ENCODE peak calls at places on chromosome 22, in six cellular contexts. One of them, this sample, is unnamed. For H3K36me3, the result is how much of the 10 kb centered on the place peaks cover.

GRCh38 chr22:39530692-39531331 is 1.7 kb downstream of the RPS19BP1 start:
- DNase-seq in left ventricle myocardium inferior: no peak
- DNase-seq in kidney epithelial cell: no peak
- DNase-seq in adrenal gland: peak
- DNase-seq in right lobe of liver: no peak
- DNase-seq in colonic mucosa: peak
- DNase-seq in this sample: no peak

GRCh38 chr22:17808688-17809403 is 34.6 kb upstream of the BID start:
- DNase-seq in colonic mucosa: no peak
- DNase-seq in left ventricle myocardium inferior: no peak
- DNase-seq in adrenal gland: no peak
- DNase-seq in kidney epithelial cell: no peak
- DNase-seq in right lobe of liver: no peak
- DNase-seq in this sample: no peak

GRCh38 chr22:29268511-29269229 is 602 bp downstream of the EWSR1 start:
- DNase-seq in adrenal gland: peak
- DNase-seq in colonic mucosa: no peak
- DNase-seq in left ventricle myocardium inferior: peak
- DNase-seq in right lobe of liver: peak
- DNase-seq in kidney epithelial cell: no peak
- DNase-seq in this sample: peak

GRCh38 chr22:26404851-26405357 is 24.2 kb upstream of the ASPHD2 start:
- DNase-seq in adrenal gland: no peak
- DNase-seq in kidney epithelial cell: no peak
- DNase-seq in left ventricle myocardium inferior: no peak
- DNase-seq in right lobe of liver: no peak
- DNase-seq in colonic mucosa: no peak
- DNase-seq in this sample: no peak

GRCh38 chr22:29199702-29200400 is 5.8 kb upstream of the EMID1 start:
- DNase-seq in colonic mucosa: no peak
- DNase-seq in right lobe of liver: no peak
- DNase-seq in adrenal gland: no peak
- DNase-seq in left ventricle myocardium inferior: no peak
- DNase-seq in kidney epithelial cell: no peak
- DNase-seq in this sample: no peak

GRCh38 chr22:47374273-47374771 is 611.9 kb downstream of the TBC1D22A start:
- DNase-seq in right lobe of liver: peak
- DNase-seq in kidney epithelial cell: no peak
- DNase-seq in adrenal gland: no peak
- DNase-seq in colonic mucosa: no peak
- DNase-seq in left ventricle myocardium inferior: no peak
- DNase-seq in this sample: no peak

GRCh38 chr22:49561338-49561737 is 266.3 kb downstream of the BRD1 start:
- DNase-seq in left ventricle myocardium inferior: no peak
- DNase-seq in adrenal gland: no peak
- DNase-seq in right lobe of liver: no peak
- DNase-seq in colonic mucosa: no peak
- DNase-seq in kidney epithelial cell: no peak
- DNase-seq in this sample: no peak

GRCh38 chr22:38681784-38682335 is at the start of gene TOMM22:
- DNase-seq in left ventricle myocardium inferior: peak
- DNase-seq in right lobe of liver: peak
- DNase-seq in adrenal gland: peak
- DNase-seq in colonic mucosa: peak
- DNase-seq in kidney epithelial cell: peak
- DNase-seq in this sample: peak

GRCh38 chr22:39284142-39284980 is 35.1 kb downstream of the RPL3 start:
- DNase-seq in kidney epithelial cell: no peak
- DNase-seq in left ventricle myocardium inferior: no peak
- DNase-seq in colonic mucosa: no peak
- DNase-seq in adrenal gland: no peak
- DNase-seq in right lobe of liver: no peak
- DNase-seq in this sample: no peak

GRCh38 chr22:19580291-19580890 is 56.2 kb upstream of the CLDN5 start:
- DNase-seq in right lobe of liver: no peak
- DNase-seq in adrenal gland: no peak
- DNase-seq in kidney epithelial cell: no peak
- DNase-seq in colonic mucosa: no peak
- DNase-seq in left ventricle myocardium inferior: no peak
- DNase-seq in this sample: no peak

GRCh38 chr22:48099671-48100070 is 1337.2 kb downstream of the TBC1D22A start:
- DNase-seq in kidney epithelial cell: no peak
- DNase-seq in adrenal gland: no peak
- DNase-seq in right lobe of liver: peak
- DNase-seq in colonic mucosa: no peak
- DNase-seq in left ventricle myocardium inferior: no peak
- DNase-seq in this sample: no peak

GRCh38 chr22:40759294-40759840 is 59.8 kb downstream of the SLC25A17 start:
- DNase-seq in kidney epithelial cell: no peak
- DNase-seq in colonic mucosa: no peak
- DNase-seq in left ventricle myocardium inferior: no peak
- DNase-seq in right lobe of liver: no peak
- DNase-seq in adrenal gland: peak
- DNase-seq in this sample: no peak

GRCh38 chr22:38477515-38477914 is 9.6 kb downstream of the KDELR3 start:
- DNase-seq in adrenal gland: no peak
- DNase-seq in kidney epithelial cell: no peak
- DNase-seq in right lobe of liver: no peak
- DNase-seq in left ventricle myocardium inferior: no peak
- DNase-seq in colonic mucosa: no peak
- DNase-seq in this sample: no peak

GRCh38 chr22:43747877-43748276 is 64.2 kb downstream of the EFCAB6 start:
- DNase-seq in right lobe of liver: no peak
- DNase-seq in left ventricle myocardium inferior: no peak
- DNase-seq in kidney epithelial cell: no peak
- DNase-seq in adrenal gland: no peak
- DNase-seq in colonic mucosa: no peak
- DNase-seq in this sample: no peak
- TF ChIP-seq CTCF in right lobe of liver: no peak
- TF ChIP-seq CTCF in left ventricle myocardium inferior: no peak
- TF ChIP-seq CTCF in kidney epithelial cell: no peak
- TF ChIP-seq CTCF in adrenal gland: no peak
- TF ChIP-seq CTCF in colonic mucosa: no peak
- TF ChIP-seq CTCF in this sample: no peak

GRCh38 chr22:31577711-31578110 is 81.4 kb downstream of the SFI1 start:
- DNase-seq in right lobe of liver: no peak
- DNase-seq in left ventricle myocardium inferior: no peak
- DNase-seq in kidney epithelial cell: no peak
- DNase-seq in adrenal gland: no peak
- DNase-seq in colonic mucosa: no peak
- DNase-seq in this sample: no peak
- H3K4me3 ChIP-seq in right lobe of liver: no peak
- H3K4me3 ChIP-seq in left ventricle myocardium inferior: no peak
- H3K4me3 ChIP-seq in kidney epithelial cell: no peak
- H3K4me3 ChIP-seq in adrenal gland: no peak
- H3K4me3 ChIP-seq in colonic mucosa: no peak
- H3K4me3 ChIP-seq in this sample: no peak

GRCh38 chr22:20626811-20627210 is 119.4 kb downstream of the MED15 start:
- DNase-seq in left ventricle myocardium inferior: no peak
- DNase-seq in colonic mucosa: no peak
- DNase-seq in adrenal gland: no peak
- DNase-seq in kidney epithelial cell: no peak
- DNase-seq in right lobe of liver: no peak
- DNase-seq in this sample: no peak

GRCh38 chr22:20628081-20628939 is 120.9 kb downstream of the MED15 start:
- DNase-seq in colonic mucosa: no peak
- DNase-seq in left ventricle myocardium inferior: no peak
- DNase-seq in kidney epithelial cell: no peak
- DNase-seq in adrenal gland: no peak
- DNase-seq in right lobe of liver: no peak
- DNase-seq in this sample: no peak

GRCh38 chr22:20630873-20631617 is 123.6 kb downstream of the MED15 start:
- DNase-seq in kidney epithelial cell: no peak
- DNase-seq in left ventricle myocardium inferior: no peak
- DNase-seq in adrenal gland: no peak
- DNase-seq in colonic mucosa: no peak
- DNase-seq in right lobe of liver: no peak
- DNase-seq in this sample: no peak

GRCh38 chr22:20627432-20627831 is 120.0 kb downstream of the MED15 start:
- DNase-seq in adrenal gland: no peak
- DNase-seq in left ventricle myocardium inferior: no peak
- DNase-seq in colonic mucosa: no peak
- DNase-seq in kidney epithelial cell: no peak
- DNase-seq in right lobe of liver: no peak
- DNase-seq in this sample: no peak

GRCh38 chr22:20629401-20629800 is 122.0 kb downstream of the MED15 start:
- DNase-seq in left ventricle myocardium inferior: no peak
- DNase-seq in kidney epithelial cell: no peak
- DNase-seq in colonic mucosa: no peak
- DNase-seq in adrenal gland: no peak
- DNase-seq in right lobe of liver: no peak
- DNase-seq in this sample: no peak
- H3K36me3 ChIP-seq in left ventricle myocardium inferior: under half
- H3K36me3 ChIP-seq in kidney epithelial cell: under half
- H3K36me3 ChIP-seq in colonic mucosa: under half
- H3K36me3 ChIP-seq in adrenal gland: under half
- H3K36me3 ChIP-seq in right lobe of liver: under half
- H3K36me3 ChIP-seq in this sample: under half

DNA sequence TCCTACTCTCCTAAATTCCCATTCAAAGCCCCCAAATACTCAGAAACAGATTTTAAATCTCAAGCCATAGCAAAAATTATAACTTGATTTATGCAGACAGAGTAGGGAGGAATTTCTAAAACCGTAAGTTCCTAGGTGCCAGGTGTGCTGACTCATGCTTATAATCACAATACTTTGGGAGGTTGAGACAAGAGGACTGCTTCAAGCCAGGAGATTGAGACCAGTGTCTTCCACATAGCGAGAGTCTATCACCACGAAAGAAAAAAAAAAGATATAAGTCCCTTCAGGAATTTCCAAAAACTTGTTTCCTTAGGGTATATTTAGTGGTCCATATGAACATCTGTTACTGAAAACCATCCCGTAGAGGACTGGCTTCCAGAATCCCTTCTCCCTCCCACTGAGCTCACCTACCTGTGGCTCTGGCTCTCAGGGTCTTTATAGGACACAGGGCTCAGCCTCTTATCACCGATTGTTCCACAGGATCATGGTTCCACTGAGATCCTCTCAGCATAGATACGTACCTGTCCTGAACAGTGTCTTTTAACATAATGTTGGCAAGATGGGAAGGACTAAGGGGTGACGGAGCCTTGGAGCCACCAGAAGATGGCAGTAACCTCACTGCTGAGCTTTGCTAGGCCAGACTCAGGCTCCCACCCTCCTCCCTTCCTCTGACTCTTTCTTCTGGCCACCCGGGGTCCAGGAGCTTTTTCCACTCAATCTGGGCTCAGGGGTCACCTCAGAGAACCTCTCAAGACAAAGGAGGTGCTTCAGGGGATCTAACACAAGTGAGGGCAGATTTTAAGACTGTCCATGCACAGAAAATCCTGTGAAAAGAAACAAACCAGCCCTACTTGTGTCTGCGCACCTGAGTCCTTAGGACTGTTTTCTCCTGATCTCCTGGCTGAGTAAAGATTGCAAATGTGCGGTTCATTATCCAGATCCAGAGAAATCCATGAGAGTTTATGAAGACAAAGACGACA is 117.5 kb upstream of the TOP3B start:
- DNase-seq in adrenal gland: no peak
- DNase-seq in colonic mucosa: no peak
- DNase-seq in right lobe of liver: no peak
- DNase-seq in kidney epithelial cell: no peak
- DNase-seq in left ventricle myocardium inferior: no peak
- DNase-seq in this sample: no peak
- TF ChIP-seq CTCF in adrenal gland: no peak
- TF ChIP-seq CTCF in colonic mucosa: no peak
- TF ChIP-seq CTCF in right lobe of liver: peak
- TF ChIP-seq CTCF in kidney epithelial cell: peak
- TF ChIP-seq CTCF in left ventricle myocardium inferior: no peak
- TF ChIP-seq CTCF in this sample: no peak

GRCh38 chr22:44050766-44051747 is 27.0 kb downstream of the PARVB start:
- DNase-seq in adrenal gland: no peak
- DNase-seq in kidney epithelial cell: no peak
- DNase-seq in colonic mucosa: no peak
- DNase-seq in right lobe of liver: no peak
- DNase-seq in left ventricle myocardium inferior: no peak
- DNase-seq in this sample: no peak
- H3K4me3 ChIP-seq in adrenal gland: no peak
- H3K4me3 ChIP-seq in kidney epithelial cell: no peak
- H3K4me3 ChIP-seq in colonic mucosa: no peak
- H3K4me3 ChIP-seq in right lobe of liver: no peak
- H3K4me3 ChIP-seq in left ventricle myocardium inferior: no peak
- H3K4me3 ChIP-seq in this sample: no peak

DNA sequence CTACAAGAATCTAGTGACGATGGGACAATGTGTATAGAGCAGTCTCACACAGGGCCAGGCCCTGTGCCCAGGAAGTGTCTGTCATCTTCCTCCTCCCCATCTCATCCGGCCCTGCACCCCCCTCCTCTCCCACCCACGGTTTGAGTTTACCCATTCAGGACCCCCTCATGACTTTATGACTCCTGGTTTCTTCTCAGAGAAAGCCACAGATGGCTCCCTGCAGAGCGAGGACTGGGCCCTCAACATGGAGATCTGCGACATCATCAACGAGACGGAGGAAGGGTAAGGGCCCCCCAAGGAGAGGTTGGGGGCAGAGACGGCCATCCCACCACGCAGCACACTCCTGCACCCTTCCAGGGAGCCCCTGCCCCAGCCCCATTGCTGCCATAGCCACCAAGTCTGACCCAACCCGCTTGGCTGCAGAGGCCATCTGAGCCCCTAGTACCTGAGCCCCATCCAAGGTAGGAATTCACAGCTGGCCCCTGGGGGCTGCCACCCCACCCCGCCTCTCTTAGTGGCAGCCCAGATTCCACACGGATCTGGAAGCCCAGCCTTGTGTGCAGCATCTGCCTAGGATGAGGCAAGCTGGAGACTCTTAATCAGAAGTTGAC is 18.1 kb downstream of the TOM1 start:
- DNase-seq in colonic mucosa: no peak
- DNase-seq in left ventricle myocardium inferior: no peak
- DNase-seq in right lobe of liver: no peak
- DNase-seq in adrenal gland: no peak
- DNase-seq in kidney epithelial cell: no peak
- DNase-seq in this sample: no peak
- H3K36me3 ChIP-seq in colonic mucosa: under half
- H3K36me3 ChIP-seq in left ventricle myocardium inferior: half or more
- H3K36me3 ChIP-seq in right lobe of liver: under half
- H3K36me3 ChIP-seq in adrenal gland: half or more
- H3K36me3 ChIP-seq in kidney epithelial cell: under half
- H3K36me3 ChIP-seq in this sample: under half

DNA sequence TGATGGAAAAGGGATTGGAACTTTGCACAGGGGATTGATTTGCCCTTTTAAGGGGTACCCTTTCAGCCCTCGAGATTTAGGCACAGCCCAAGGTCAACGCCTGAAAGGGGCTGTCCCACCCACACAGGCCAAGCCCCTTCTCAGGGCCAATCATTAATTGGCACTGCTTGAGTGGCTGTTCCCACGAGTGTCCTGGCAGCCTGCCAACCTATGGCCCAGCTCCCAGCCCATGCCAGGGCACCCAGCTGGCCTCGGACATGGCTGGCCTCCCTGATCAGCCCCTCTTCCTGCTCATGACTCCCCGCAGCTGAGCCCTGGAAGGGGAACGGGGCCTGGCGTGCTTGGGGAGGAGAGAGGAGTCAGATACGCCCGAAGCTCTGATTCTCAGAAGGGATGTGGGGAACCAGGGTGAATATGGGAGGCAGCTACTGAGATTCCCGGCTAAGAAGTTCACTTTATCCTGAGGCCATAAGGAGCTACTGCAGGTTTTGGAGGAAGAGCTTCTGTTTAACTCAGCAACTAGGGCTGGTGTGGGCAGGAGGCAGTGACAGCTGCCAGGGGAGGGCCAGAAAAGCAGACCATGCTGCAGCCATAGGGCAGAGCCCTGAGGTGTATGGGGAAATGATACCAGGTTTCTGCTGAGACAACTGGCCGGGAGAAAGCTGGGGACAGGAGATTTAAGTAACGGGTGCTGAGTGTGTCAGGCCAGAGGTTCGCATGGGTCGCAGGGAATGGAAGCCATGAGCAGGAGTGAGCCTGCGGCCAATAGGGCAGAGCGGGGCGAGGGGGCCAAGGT is 30.0 kb downstream of the WNT7B start:
- DNase-seq in right lobe of liver: no peak
- DNase-seq in adrenal gland: no peak
- DNase-seq in left ventricle myocardium inferior: no peak
- DNase-seq in colonic mucosa: no peak
- DNase-seq in kidney epithelial cell: no peak
- DNase-seq in this sample: no peak
- TF ChIP-seq CTCF in right lobe of liver: no peak
- TF ChIP-seq CTCF in adrenal gland: no peak
- TF ChIP-seq CTCF in left ventricle myocardium inferior: no peak
- TF ChIP-seq CTCF in colonic mucosa: no peak
- TF ChIP-seq CTCF in kidney epithelial cell: no peak
- TF ChIP-seq CTCF in this sample: no peak